ENCODE peak calls at places on chromosomes 3 and 15, in six cellular contexts. A is cardiac muscle cell, W is left ventricle myocardium inferior, B is GM10248, K is fibroblast of the aortic adventitia, D is sigmoid colon. Y is an unnamed sample.

GRCh38 chr3:191775451-191776233 is 314.7 kb downstream of the PYDC2 start:
- DNase-seq in B (no peak), K (peak), D (no peak), A (no peak), W (no peak), Y (no peak)

GRCh38 chr15:69677403-69677802 is 224.8 kb downstream of the RPLP1 start:
- DNase-seq in D (no peak), K (no peak), B (no peak), W (no peak), A (no peak), Y (no peak)

GRCh38 chr3:63863150-63864007 is at the start of the genes ATXN7 and THOC7:
- DNase-seq in W (peak), A (peak), B (peak), K (peak), D (peak), Y (peak)

GRCh38 chr3:187739561-187740445 is 5.5 kb downstream of the BCL6 start:
- DNase-seq in W (peak), K (peak), A (peak), D (peak), B (peak), Y (peak)

GRCh38 chr15:57506422-57506821 is 85.3 kb upstream of the MYZAP start:
- DNase-seq in K (no peak), A (no peak), W (no peak), D (no peak), B (no peak), Y (no peak)

GRCh38 chr15:60121845-60122244 is 117.7 kb downstream of the FOXB1 start:
- DNase-seq in B (no peak), D (no peak), W (no peak), K (no peak), A (no peak), Y (no peak)

GRCh38 chr3:42657675-42658074 is 4.2 kb downstream of the ZBTB47 start:
- DNase-seq in B (no peak), A (no peak), D (no peak), W (no peak), K (no peak), Y (no peak)

GRCh38 chr3:49826016-49826415 is 12.3 kb upstream of the UBA7 start:
- DNase-seq in B (no peak), K (no peak), A (peak), D (no peak), W (no peak), Y (no peak)

GRCh38 chr3:30646181-30646876 is 39.9 kb downstream of the TGFBR2 start:
- DNase-seq in B (no peak), A (peak), W (no peak), K (no peak), D (no peak), Y (no peak)

GRCh38 chr3:187066228-187066995 is 72.9 kb downstream of the RPL39L start:
- DNase-seq in B (peak), W (no peak), K (peak), A (peak), D (no peak), Y (no peak)

GRCh38 chr3:33665294-33665693 is 52.8 kb downstream of the CLASP2 start:
- DNase-seq in A (peak), B (no peak), D (no peak), K (no peak), W (no peak), Y (no peak)

GRCh38 chr3:170765419-170766078 is 104.4 kb downstream of the RPL22L1 start:
- DNase-seq in D (no peak), W (no peak), K (no peak), B (no peak), A (no peak), Y (peak)

GRCh38 chr3:111851511-111851954 is 7.5 kb upstream of the PHLDB2 start:
- DNase-seq in B (no peak), K (peak), W (no peak), D (no peak), A (peak), Y (no peak)

GRCh38 chr3:128874481-128875180 is 4.8 kb upstream of the ACAD9 start:
- DNase-seq in K (no peak), W (no peak), A (no peak), D (no peak), B (no peak), Y (no peak)

GRCh38 chr3:12141350-12141749 is 17.4 kb downstream of the TIMP4 start:
- DNase-seq in A (no peak), D (no peak), B (no peak), W (no peak), K (no peak), Y (no peak)

GRCh38 chr3:157128771-157129671 is 30.9 kb downstream of the CCNL1 start:
- DNase-seq in A (peak), B (no peak), W (no peak), D (no peak), K (peak), Y (no peak)

GRCh38 chr15:80580107-80580506 is 115.0 kb upstream of the ABHD17C start:
- DNase-seq in W (no peak), A (peak), D (peak), K (peak), B (no peak), Y (no peak)

GRCh38 chr3:141388823-141389617 is 20.7 kb downstream of the ZBTB38 start:
- DNase-seq in D (no peak), A (peak), W (no peak), K (peak), B (no peak), Y (no peak)

GRCh38 chr3:154089416-154090115 is 31.6 kb upstream of the ARHGEF26 start:
- DNase-seq in K (no peak), A (no peak), B (no peak), D (no peak), W (no peak), Y (no peak)

GRCh38 chr15:39358441-39359041 is 222.3 kb upstream of the THBS1 start:
- DNase-seq in B (no peak), W (peak), A (peak), D (peak), K (peak), Y (no peak)

GRCh38 chr3:67015702-67016500 is 17.8 kb downstream of the KBTBD8 start:
- DNase-seq in W (no peak), K (no peak), D (no peak), B (no peak), A (peak), Y (no peak)

GRCh38 chr3:50385741-50386140 is 26.4 kb upstream of the TMEM115 start:
- DNase-seq in A (no peak), W (no peak), D (no peak), B (no peak), K (no peak), Y (no peak)

GRCh38 chr3:187150599-187150998 is 11.3 kb upstream of the RPL39L start:
- DNase-seq in K (no peak), D (no peak), W (no peak), A (no peak), B (no peak), Y (no peak)

GRCh38 chr15:40892449-40893012 is 1.7 kb upstream of the VPS18 start:
- DNase-seq in W (no peak), B (no peak), D (no peak), K (no peak), A (no peak), Y (no peak)

GRCh38 chr15:40893019-40893723 is 1.1 kb upstream of the VPS18 start:
- DNase-seq in W (no peak), A (no peak), D (no peak), B (no peak), K (no peak), Y (no peak)

GRCh38 chr15:40893733-40894688 is at the start of gene VPS18:
- DNase-seq in W (peak), B (peak), A (peak), K (peak), D (peak), Y (peak)

GRCh38 chr15:40891810-40892448 is 2.3 kb upstream of the VPS18 start:
- DNase-seq in W (no peak), B (peak), A (peak), K (peak), D (no peak), Y (no peak)

DNA sequence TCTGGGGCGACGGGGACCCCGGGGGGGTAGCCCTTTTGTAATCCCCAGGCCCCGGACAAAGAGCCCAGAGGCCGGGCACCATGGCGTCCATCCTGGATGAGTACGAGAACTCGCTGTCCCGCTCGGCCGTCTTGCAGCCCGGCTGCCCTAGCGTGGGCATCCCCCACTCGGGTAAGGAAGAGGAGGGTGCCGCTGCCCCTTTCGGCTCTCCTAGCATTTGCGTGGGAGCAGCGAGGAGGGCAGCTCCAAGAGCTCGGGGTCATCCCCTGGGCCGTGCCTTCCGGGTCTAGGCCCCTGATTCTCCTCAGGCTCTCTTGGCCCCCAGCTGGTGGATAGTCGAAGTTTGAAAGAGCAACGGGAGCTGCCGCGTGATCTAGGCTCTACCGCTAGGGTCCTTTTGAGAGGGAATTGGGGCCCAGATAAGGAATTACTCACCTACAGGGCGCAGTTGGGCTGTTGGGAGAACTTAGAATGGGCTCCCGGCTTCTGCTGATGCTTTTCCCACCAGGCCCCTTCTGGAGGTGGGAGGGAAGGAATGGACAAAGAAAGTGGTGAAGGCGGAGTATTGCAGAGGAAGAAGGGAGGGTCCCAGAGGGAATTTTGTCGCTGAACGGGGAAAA is 549 bp downstream of the VPS18 start:
- DNase-seq in A (peak), B (peak), D (peak), W (no peak), K (peak), Y (peak)
- TF ChIP-seq CTCF in A (peak), B (peak), D (peak), W (peak), K (peak), Y (peak)

GRCh38 chr15:74373731-74374647 is 6.5 kb upstream of the CYP11A1 start:
- DNase-seq in A (peak), W (peak), D (peak), B (peak), K (peak), Y (peak)
- TF ChIP-seq CTCF in A (peak), W (peak), D (peak), B (peak), K (peak), Y (peak)

DNA sequence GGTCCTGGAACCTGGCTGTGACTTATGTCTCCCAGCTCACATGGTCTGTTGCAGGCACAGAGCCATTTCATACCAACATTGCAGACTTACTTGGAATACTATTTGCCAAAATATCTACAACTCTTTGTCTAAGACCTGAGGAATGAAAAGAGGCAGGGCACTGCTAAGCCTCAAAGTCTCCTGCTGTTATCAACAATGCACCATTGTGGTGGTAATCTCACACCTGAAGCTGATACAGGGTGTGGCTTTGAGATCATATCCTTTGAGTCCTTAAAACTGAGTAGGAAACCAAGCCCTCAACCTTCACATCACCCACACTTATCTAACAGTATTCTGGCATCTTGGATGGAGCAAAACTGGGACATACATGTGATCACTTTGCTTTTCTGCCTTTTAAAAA is 782.0 kb downstream of the EPHA3 start:
- DNase-seq in K (no peak), B (no peak), A (no peak), D (no peak), W (no peak), Y (no peak)
- TF ChIP-seq CTCF in K (no peak), B (no peak), A (no peak), D (no peak), W (no peak), Y (no peak)

GRCh38 chr15:77786181-77786890 is 153.6 kb upstream of the LINGO1 start:
- DNase-seq in D (no peak), B (no peak), A (no peak), W (no peak), K (no peak), Y (peak)

GRCh38 chr15:77786956-77787355 is 154.2 kb upstream of the LINGO1 start:
- DNase-seq in B (no peak), K (no peak), A (no peak), W (no peak), D (no peak), Y (no peak)

GRCh38 chr15:77782691-77783090 is 150.0 kb upstream of the LINGO1 start:
- DNase-seq in K (no peak), B (no peak), A (no peak), D (no peak), W (no peak), Y (no peak)

GRCh38 chr15:77783636-77784035 is 150.9 kb upstream of the LINGO1 start:
- DNase-seq in B (no peak), K (no peak), D (no peak), W (no peak), A (no peak), Y (no peak)

DNA sequence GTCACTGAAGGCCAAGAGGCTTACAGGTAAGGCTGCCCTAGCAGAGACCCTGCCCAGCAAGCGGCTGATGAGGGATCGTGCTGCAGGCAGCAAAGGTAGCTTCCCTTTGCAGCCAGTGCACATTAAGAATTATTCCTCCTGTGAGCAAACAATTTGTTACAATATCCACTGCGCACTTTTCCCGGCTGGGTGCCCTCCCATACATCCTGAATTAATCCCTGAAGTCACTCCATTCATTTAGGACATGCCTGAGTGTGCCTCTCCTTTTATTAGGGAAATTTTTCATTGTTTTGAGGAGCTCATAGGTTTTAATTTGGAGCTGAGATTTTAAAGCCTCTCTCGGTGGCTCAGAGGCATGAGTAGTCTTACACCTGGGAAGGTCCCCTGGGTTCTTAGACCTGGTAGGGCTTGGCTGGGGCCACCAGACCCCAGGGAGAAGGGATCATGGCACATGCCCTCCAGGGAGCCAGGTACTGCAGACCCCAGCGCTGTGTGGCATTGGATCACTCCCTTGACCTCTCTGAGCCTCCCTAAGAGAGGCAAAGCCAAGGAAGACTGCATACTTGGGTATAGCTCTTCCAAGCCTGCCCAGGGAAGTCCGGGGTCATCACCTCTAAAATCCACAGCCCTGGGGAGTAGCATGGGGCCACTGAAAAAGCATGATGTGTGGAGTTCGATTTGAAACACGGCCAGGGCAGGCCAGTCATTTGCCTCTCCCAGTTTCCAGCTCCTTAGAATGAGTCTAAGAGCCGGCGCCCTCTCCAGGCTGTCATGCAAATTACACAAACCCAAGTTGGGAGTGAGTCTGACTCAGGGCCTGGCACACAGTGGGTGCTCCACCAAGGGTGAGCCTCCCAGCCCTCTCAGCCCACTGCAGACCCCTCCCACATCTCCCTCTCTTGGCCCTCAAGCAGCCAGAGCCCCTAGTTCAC is 151.9 kb upstream of the LINGO1 start:
- DNase-seq in B (peak), D (no peak), W (no peak), A (peak), K (peak), Y (no peak)
- TF ChIP-seq CTCF in B (peak), D (no peak), W (peak), A (peak), K (peak), Y (no peak)

DNA sequence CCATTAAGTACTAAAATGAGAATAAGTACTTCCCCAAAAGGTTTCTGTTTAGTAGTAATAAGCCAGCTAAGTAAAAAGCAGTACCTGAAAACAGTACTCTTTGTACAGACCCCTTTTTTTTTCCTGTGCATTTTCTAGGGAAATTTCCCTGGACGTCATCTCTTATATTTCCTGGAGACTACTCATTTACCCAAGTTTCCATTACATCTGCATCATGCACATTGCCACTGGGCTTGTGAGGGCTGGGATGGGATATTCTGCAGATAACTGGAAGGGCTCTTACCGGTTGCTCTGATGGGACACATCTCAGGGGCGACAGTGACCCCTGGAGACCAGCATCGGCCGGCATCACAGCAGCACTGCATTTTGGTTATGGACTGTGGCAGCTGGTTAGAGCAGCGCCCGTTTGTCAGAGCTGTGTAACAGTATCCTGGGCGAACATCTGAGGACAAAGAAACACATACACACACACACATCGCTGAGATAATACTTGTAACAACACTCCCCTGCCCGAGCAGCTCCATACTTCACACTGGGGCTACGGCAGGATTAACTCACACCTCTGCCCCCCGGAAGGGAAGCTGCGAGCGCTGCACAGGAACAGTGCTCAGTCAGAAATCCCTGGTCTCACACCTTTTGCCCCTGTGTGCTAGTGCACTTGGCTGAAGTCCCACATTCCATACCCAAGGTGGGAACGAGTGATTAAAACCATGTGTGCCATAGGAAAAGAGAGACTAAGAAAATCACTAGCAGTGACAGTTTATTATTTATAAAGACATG is 124.9 kb downstream of the FBN1 start:
- DNase-seq in A (no peak), D (no peak), W (no peak), K (no peak), B (no peak), Y (no peak)
- TF ChIP-seq CTCF in A (no peak), D (no peak), W (peak), K (no peak), B (no peak), Y (no peak)

DNA sequence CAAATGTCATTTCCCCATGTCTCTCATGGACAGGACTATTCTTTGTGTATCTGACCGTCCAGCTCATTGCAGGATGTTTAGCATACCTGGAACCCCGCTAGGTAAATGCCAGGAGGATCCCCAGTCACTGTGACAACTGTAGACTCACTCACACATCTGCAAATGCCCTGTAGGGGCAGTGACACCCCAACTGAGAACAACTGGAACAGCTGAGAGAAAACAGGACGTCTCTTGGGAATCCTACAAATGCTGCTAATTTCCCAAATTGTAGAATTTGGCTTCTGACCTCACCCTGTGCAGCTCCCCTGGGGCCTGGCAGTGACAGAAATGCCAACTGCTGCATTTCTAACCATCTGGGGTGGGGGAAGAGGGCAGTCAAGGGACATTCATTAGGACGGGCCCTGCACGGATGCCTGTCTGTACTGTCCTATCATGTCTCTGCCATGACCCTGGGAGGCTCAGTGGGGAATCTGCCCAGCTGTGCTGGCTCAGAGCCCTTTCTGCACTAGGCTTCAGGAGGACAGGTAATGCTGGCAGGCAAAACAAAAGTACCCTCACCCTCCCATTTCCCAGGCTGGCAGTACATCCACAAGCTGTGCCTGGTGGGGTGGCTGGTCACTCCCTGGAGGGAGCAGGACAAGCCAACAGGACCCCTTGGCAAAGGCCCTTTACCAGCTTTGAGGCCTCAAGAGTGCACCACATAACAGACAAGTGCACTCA is 30.4 kb downstream of the RAB6B start:
- DNase-seq in B (no peak), D (no peak), W (no peak), A (no peak), K (no peak), Y (no peak)
- TF ChIP-seq CTCF in B (no peak), D (no peak), W (no peak), A (no peak), K (no peak), Y (no peak)

DNA sequence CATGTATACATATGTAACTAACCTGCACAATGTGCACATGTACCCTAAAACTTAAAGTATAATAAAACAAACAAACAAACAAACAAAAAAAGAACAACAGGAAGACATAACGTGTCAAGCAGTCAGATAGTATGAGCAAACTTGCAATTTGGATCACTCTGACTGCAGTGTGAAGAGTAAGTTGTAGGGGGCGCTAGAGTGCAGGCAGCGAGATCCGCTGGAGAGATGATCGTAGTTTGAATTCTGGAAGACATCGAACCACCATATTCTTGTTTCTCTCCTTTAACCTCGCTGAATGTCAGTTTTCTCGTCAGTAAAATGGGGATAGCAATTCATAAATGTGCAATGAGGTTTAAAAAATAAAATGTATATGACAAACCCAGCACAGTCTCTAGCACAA is 165.2 kb upstream of the LMCD1 start:
- DNase-seq in K (no peak), B (no peak), A (no peak), D (no peak), W (no peak), Y (no peak)
- TF ChIP-seq CTCF in K (peak), B (peak), A (peak), D (no peak), W (peak), Y (no peak)

Y was measured in right lobe of liver.